ENCODE peak calls at places on chromosomes 16 and 17, in seven cellular contexts. T, E, V, I, Q, O and B are unnamed samples.

GRCh38 chr17:49387374-49388289 is 25.6 kb upstream of the ZNF652 start:
- DNase-seq in T (no peak), E (no peak), V (no peak), I (no peak), Q (no peak), O (no peak), B (no peak)

GRCh38 chr16:82796047-82796446 is 169.3 kb downstream of the CDH13 start:
- DNase-seq in T (no peak), E (no peak), V (no peak), I (no peak), Q (no peak), O (no peak), B (no peak)

GRCh38 chr17:30552994-30553565 is 75.9 kb downstream of the GOSR1 start:
- DNase-seq in T (no peak), E (no peak), V (no peak), I (no peak), Q (no peak), O (no peak), B (no peak)

GRCh38 chr16:50378417-50378816 is 9.6 kb upstream of the BRD7 start:
- DNase-seq in T (peak), E (no peak), V (no peak), I (no peak), Q (no peak), O (no peak), B (no peak)

GRCh38 chr17:7392696-7393612 is 1.4 kb downstream of the PLSCR3 start:
- DNase-seq in T (no peak), E (no peak), V (no peak), I (no peak), Q (no peak), O (no peak), B (no peak)

GRCh38 chr17:22310717-22311686 is 618.7 kb downstream of the KCNJ18 start:
- DNase-seq in T (no peak), E (no peak), V (peak), I (peak), Q (no peak), O (no peak), B (no peak)

GRCh38 chr17:29172589-29172988 is 7.6 kb downstream of the MYO18A start:
- DNase-seq in T (peak), E (no peak), V (no peak), I (no peak), Q (no peak), O (no peak), B (no peak)

GRCh38 chr16:89495121-89495520 is 4.8 kb upstream of the ANKRD11 start:
- DNase-seq in T (no peak), E (no peak), V (no peak), I (no peak), Q (no peak), O (no peak), B (no peak)

GRCh38 chr16:64654137-64654652 is 467.7 kb downstream of the CDH11 start:
- DNase-seq in T (no peak), E (no peak), V (no peak), I (no peak), Q (no peak), O (no peak), B (no peak)

GRCh38 chr16:76768948-76769347 is 422.0 kb upstream of the MON1B start:
- DNase-seq in T (no peak), E (no peak), V (no peak), I (no peak), Q (no peak), O (no peak), B (no peak)

GRCh38 chr17:45243750-45244149 is 18.1 kb downstream of the SPATA32 start:
- DNase-seq in T (no peak), E (no peak), V (peak), I (no peak), Q (no peak), O (no peak), B (no peak)

GRCh38 chr16:21092951-21093350 is 57.7 kb downstream of the DNAH3 start:
- DNase-seq in T (no peak), E (no peak), V (no peak), I (no peak), Q (no peak), O (no peak), B (no peak)

GRCh38 chr17:81294512-81295030 is 536 bp downstream of the SLC38A10 start:
- DNase-seq in T (no peak), E (no peak), V (no peak), I (peak), Q (no peak), O (peak), B (no peak)

GRCh38 chr17:27760069-27760885 is 40.1 kb downstream of the NOS2 start:
- DNase-seq in T (peak), E (peak), V (no peak), I (peak), Q (peak), O (peak), B (peak)

GRCh38 chr17:81131486-81132196 is 33.7 kb upstream of the PVALEF start:
- DNase-seq in T (no peak), E (no peak), V (no peak), I (no peak), Q (no peak), O (no peak), B (no peak)

GRCh38 chr16:54287758-54288591 is 1.4 kb upstream of the IRX3 start:
- DNase-seq in T (no peak), E (no peak), V (no peak), I (no peak), Q (no peak), O (no peak), B (no peak)

GRCh38 chr16:84047206-84047605 is 4.6 kb upstream of the SLC38A8 start:
- DNase-seq in T (no peak), E (no peak), V (peak), I (no peak), Q (no peak), O (no peak), B (no peak)

GRCh38 chr17:63116228-63116627 is 150.2 kb downstream of the TANC2 start:
- DNase-seq in T (no peak), E (no peak), V (no peak), I (peak), Q (no peak), O (no peak), B (no peak)

GRCh38 chr16:21713549-21714368 is 50.0 kb downstream of the OTOA start:
- DNase-seq in T (no peak), E (no peak), V (no peak), I (no peak), Q (no peak), O (no peak), B (no peak)

GRCh38 chr16:53821957-53822625 is 118.1 kb downstream of the FTO start:
- DNase-seq in T (no peak), E (no peak), V (no peak), I (no peak), Q (no peak), O (no peak), B (peak)

GRCh38 chr16:89710709-89711564 is 9.4 kb upstream of the SPATA2L start:
- DNase-seq in T (no peak), E (no peak), V (no peak), I (no peak), Q (no peak), O (no peak), B (no peak)

GRCh38 chr16:55240933-55241332 is 83.1 kb upstream of the IRX6 start:
- DNase-seq in T (no peak), E (no peak), V (no peak), I (no peak), Q (no peak), O (no peak), B (no peak)

GRCh38 chr16:27690604-27691003 is 140.7 kb downstream of the KATNIP start:
- DNase-seq in T (peak), E (no peak), V (peak), I (peak), Q (no peak), O (no peak), B (peak)